ENCODE peak calls at places on chromosomes 7 and 10, in five cellular contexts. N, H, P, Z and O are unnamed samples.

GRCh38 chr10:129361676-129362376 is 105.2 kb upstream of the MGMT start:
- DNase-seq in P (no peak), Z (no peak), N (no peak), H (no peak), O (no peak)

GRCh38 chr7:158322616-158323530 is 264.8 kb downstream of the PTPRN2 start:
- DNase-seq in P (no peak), N (no peak), Z (no peak), H (no peak), O (no peak)

GRCh38 chr10:60230892-60231291 is 158.8 kb downstream of the ANK3 start:
- DNase-seq in P (no peak), H (no peak), N (no peak), Z (no peak), O (no peak)

GRCh38 chr7:44310221-44310848 is 15.1 kb downstream of the CAMK2B start:
- DNase-seq in H (no peak), N (no peak), Z (no peak), P (no peak), O (no peak)

GRCh38 chr7:81761821-81762220 is 8.0 kb downstream of the HGF start:
- DNase-seq in P (no peak), Z (no peak), N (no peak), H (no peak), O (no peak)

GRCh38 chr7:30862987-30863693 is 48.5 kb upstream of the AQP1 start:
- DNase-seq in Z (no peak), P (no peak), H (no peak), N (no peak), O (no peak)

GRCh38 chr7:120794100-120794729 is 63.7 kb downstream of the TSPAN12 start:
- DNase-seq in H (no peak), P (no peak), Z (no peak), N (no peak), O (no peak)

GRCh38 chr10:116809528-116810500 is 39.5 kb upstream of the ENO4 start:
- DNase-seq in Z (no peak), N (peak; percentile 38), H (no peak), P (no peak), O (peak; percentile 48)

GRCh38 chr7:24197852-24198251 is 86.1 kb upstream of the NPY start:
- DNase-seq in P (no peak), H (no peak), Z (no peak), N (no peak), O (no peak)

GRCh38 chr7:102456327-102456726 is 8.3 kb downstream of the ALKBH4 start:
- DNase-seq in P (no peak), N (no peak), H (no peak), Z (no peak), O (no peak)

GRCh38 chr7:112056409-112056808 is 149.8 kb downstream of the DOCK4 start:
- DNase-seq in N (peak; percentile 12), Z (no peak), H (no peak), P (no peak), O (no peak)

GRCh38 chr7:25763461-25763860 is 388.5 kb upstream of the NFE2L3 start:
- DNase-seq in N (no peak), P (no peak), H (no peak), Z (no peak), O (no peak)

GRCh38 chr7:25758559-25758958 is 393.4 kb upstream of the NFE2L3 start:
- DNase-seq in H (no peak), Z (no peak), N (no peak), P (no peak), O (no peak)

GRCh38 chr7:25762511-25763119 is 389.4 kb upstream of the NFE2L3 start:
- DNase-seq in Z (no peak), P (no peak), N (no peak), H (no peak), O (no peak)

GRCh38 chr7:25759281-25759680 is 392.7 kb upstream of the NFE2L3 start:
- DNase-seq in N (no peak), Z (no peak), H (no peak), P (no peak), O (no peak)

GRCh38 chr7:25759748-25760147 is 392.2 kb upstream of the NFE2L3 start:
- DNase-seq in H (no peak), P (no peak), N (no peak), Z (no peak), O (no peak)
- H3K27me3 ChIP-seq in H (no peaks in the 10 kb centered on the region), P (no peaks in the 10 kb centered on the region), N (no peaks in the 10 kb centered on the region), Z (no peaks in the 10 kb centered on the region), O (no peaks in the 10 kb centered on the region)

DNA sequence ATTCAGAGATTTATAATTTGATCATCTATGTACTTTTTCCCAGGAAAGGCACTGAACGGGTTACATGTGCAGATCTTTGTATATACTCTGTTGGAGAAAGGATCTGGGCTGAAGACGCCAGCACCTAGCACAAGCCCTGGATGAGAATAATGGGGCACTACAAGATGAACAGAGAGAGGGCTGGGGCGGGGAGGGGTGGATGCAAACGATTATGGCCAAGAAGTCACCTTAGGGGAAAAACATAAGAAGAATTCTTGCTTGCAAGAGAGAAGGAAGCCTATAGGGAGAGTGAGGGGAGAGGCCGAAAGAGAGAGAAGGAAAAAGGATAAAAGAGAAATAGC is 2.9 kb upstream of the ANTXRL start:
- DNase-seq in N (no peak), P (no peak), H (no peak), Z (no peak), O (no peak)
- H3K27me3 ChIP-seq in N (peaks cover 2% of the 10 kb centered on the region), P (no peaks in the 10 kb centered on the region), H (no peaks in the 10 kb centered on the region), Z (no peaks in the 10 kb centered on the region), O (no peaks in the 10 kb centered on the region)

GRCh38 chr7:1269336-1269890 is 36.7 kb downstream of the UNCX start:
- DNase-seq in P (no peak), Z (peak; percentile 36), H (no peak), N (no peak), O (no peak)
- H3K27me3 ChIP-seq in P (peaks cover 32% of the 10 kb centered on the region), Z (no peaks in the 10 kb centered on the region), H (peaks cover 40% of the 10 kb centered on the region), N (no peaks in the 10 kb centered on the region), O (no peaks in the 10 kb centered on the region)

DNA sequence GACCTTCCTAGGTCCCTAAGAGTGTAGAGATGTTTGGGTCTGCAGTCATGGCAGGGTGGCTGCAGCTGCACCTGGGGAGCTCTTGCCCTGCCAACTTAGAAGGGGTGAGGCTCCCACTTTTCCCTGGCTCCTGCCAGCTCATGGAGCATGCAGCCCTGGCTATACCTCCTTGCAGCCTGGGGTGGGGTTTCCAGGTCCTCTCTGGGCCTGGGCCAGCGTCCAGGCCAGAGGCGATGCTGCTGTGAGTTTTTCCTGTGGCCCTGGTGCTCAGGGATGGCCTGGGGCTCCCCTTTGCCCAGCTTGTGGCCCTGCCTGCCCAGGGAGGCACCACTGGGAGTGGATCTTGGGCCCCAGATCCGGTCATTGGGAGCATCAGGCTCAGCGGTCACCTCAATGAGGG is 109.8 kb upstream of the FAM180A start:
- DNase-seq in H (no peak), P (no peak), N (no peak), Z (no peak), O (no peak)
- H3K27me3 ChIP-seq in H (no peaks in the 10 kb centered on the region), P (no peaks in the 10 kb centered on the region), N (no peaks in the 10 kb centered on the region), Z (no peaks in the 10 kb centered on the region), O (no peaks in the 10 kb centered on the region)

GRCh38 chr10:88730864-88731263 is 24.8 kb downstream of the LIPK start:
- DNase-seq in N (no peak), H (no peak), P (no peak), Z (no peak), O (no peak)
- H3K27me3 ChIP-seq in N (no peaks in the 10 kb centered on the region), H (no peaks in the 10 kb centered on the region), P (no peaks in the 10 kb centered on the region), Z (no peaks in the 10 kb centered on the region), O (no peaks in the 10 kb centered on the region)

DNA sequence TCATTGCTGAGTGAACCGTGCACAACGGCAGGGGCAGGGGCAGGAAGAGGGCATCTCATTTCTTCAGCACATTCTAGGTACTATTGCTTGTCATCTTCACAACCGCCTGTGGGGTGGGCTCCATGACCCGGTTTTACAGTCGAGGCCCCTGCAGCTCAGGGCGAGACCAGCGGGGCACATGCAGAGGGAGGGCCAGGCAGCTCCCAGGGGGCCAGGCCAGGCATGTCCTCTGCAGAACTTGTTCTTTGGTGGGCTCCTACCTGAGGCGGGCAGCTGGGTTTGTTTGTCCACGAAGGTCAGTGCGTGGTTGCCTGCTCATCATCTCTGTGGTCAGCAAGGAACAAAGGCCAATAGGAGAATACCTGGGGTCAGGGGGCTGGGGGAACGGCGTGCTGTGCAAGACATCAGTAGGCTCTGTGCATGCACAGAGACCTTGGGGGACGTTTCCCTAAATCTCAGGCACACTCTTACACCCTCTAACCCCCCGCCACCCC is 75.1 kb upstream of the LEP start:
- DNase-seq in Z (no peak), H (no peak), N (no peak), P (no peak), O (no peak)
- H3K27me3 ChIP-seq in Z (peaks cover 2% of the 10 kb centered on the region), H (peaks cover 46% of the 10 kb centered on the region), N (peaks cover 3% of the 10 kb centered on the region), P (peaks cover 59% of the 10 kb centered on the region), O (peaks cover 28% of the 10 kb centered on the region)